ENCODE peak calls at places on chromosome 19, in six cellular contexts. M, B, N, V, I and J are unnamed samples.

GRCh38 chr19:45646345-45646698 is 7.1 kb upstream of the EML2 start:
- DNase-seq in M (no peak), B (no peak), N (no peak), V (no peak), I (no peak), J (no peak)

GRCh38 chr19:52170863-52171320 is 529 bp downstream of the ZNF836 start:
- DNase-seq in M (peak), N (peak), V (no peak), I (peak), B (no peak), J (peak)

GRCh38 chr19:474126-475078 is 13.6 kb upstream of the SHC2 start:
- DNase-seq in I (peak), V (no peak), B (no peak), M (no peak), N (no peak), J (no peak)

GRCh38 chr19:33063356-33064116 is 1.2 kb downstream of the RHPN2 start:
- DNase-seq in M (peak), I (no peak), B (no peak), V (no peak), N (peak), J (peak)

GRCh38 chr19:11446652-11447301 is 11.3 kb downstream of the PRKCSH start:
- DNase-seq in I (peak), N (peak), B (peak), V (no peak), M (peak), J (no peak)

GRCh38 chr19:53927745-53928144 is 18.7 kb downstream of the CACNG7 start:
- DNase-seq in N (peak), V (peak), M (no peak), B (peak), I (no peak), J (no peak)

GRCh38 chr19:44987148-44987675 is 14.1 kb upstream of the RELB start:
- DNase-seq in I (no peak), B (no peak), M (no peak), V (no peak), N (no peak), J (no peak)

GRCh38 chr19:4748589-4748988 is 24.9 kb upstream of the DPP9 start:
- DNase-seq in M (no peak), V (no peak), N (no peak), B (no peak), I (no peak), J (no peak)

GRCh38 chr19:44032001-44032610 is 6.9 kb downstream of the ZNF222 start:
- DNase-seq in M (no peak), V (no peak), B (no peak), I (no peak), N (no peak), J (no peak)

GRCh38 chr19:6058411-6059201 is 51.7 kb downstream of the RFX2 start:
- DNase-seq in I (no peak), M (peak), V (no peak), B (no peak), N (no peak), J (no peak)

GRCh38 chr19:48368942-48369341 is 4.8 kb downstream of the SYNGR4 start:
- DNase-seq in B (no peak), M (peak), I (no peak), V (no peak), N (no peak), J (no peak)

GRCh38 chr19:12937243-12938053 is 961 bp upstream of the CALR start:
- DNase-seq in I (peak), B (no peak), N (peak), M (peak), V (peak), J (no peak)

GRCh38 chr19:53008061-53008778 is 5.5 kb upstream of the ERVV-1 start:
- DNase-seq in I (no peak), M (no peak), B (no peak), V (no peak), N (no peak), J (no peak)

GRCh38 chr19:336067-336614 is 8.5 kb downstream of the MIER2 start:
- DNase-seq in V (no peak), N (no peak), B (no peak), M (no peak), I (no peak), J (no peak)

GRCh38 chr19:46721269-46722003 is 4.5 kb upstream of the PRKD2 start:
- DNase-seq in I (no peak), N (no peak), M (no peak), V (no peak), B (no peak), J (no peak)
- TF ChIP-seq CTCF in I (no peak), N (no peak), M (no peak), V (peak), B (no peak), J (no peak)

DNA sequence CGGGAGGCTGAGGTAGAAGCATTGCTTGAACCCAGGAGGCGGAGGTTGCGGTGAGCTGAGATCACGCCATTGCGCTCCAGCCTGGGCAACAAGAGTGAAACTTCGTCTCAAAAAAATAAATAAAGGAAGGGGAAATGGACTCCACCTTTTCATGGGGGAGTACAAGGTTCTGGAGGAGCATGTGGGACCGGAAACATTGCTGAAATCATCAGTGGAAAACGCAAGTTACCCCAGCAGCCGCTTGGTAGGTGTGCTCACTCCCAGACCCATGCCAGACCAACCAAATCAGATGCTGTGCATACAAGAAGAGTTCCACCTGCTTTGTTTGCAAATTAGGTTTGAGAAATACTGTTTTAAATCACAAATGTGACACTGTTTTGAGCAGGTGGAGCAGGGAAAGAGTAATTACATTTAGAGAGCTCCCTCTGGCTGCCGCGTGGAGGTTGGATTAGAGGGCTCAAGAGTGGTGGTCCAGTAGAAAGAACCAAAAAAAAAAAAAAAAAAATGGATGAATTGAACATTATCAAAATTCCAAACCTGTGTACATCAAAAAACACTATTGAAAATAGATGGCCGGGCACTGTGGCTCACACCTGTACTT is 4.9 kb downstream of the ERICH4 start:
- DNase-seq in B (no peak), V (no peak), M (no peak), I (no peak), N (no peak), J (no peak)
- TF ChIP-seq CTCF in B (no peak), V (no peak), M (no peak), I (no peak), N (peak), J (no peak)

GRCh38 chr19:38792250-38793111 is 3.5 kb downstream of the LGALS7B start:
- DNase-seq in B (peak), I (peak), V (no peak), N (no peak), M (peak), J (peak)
- TF ChIP-seq CTCF in B (no peak), I (peak), V (peak), N (peak), M (peak), J (peak)

GRCh38 chr19:1813197-1813836 is 1.2 kb upstream of the ATP8B3 start:
- DNase-seq in M (no peak), N (no peak), I (no peak), B (no peak), V (no peak), J (no peak)
- TF ChIP-seq CTCF in M (no peak), N (peak), I (no peak), B (peak), V (no peak), J (no peak)

GRCh38 chr19:49486710-49487276 is 615 bp upstream of the RPL13A start:
- DNase-seq in I (no peak), N (no peak), B (no peak), M (no peak), V (no peak), J (no peak)
- TF ChIP-seq CTCF in I (no peak), N (no peak), B (no peak), M (no peak), V (peak), J (peak)

GRCh38 chr19:19662866-19663291 is 597 bp downstream of the ATP13A1 start:
- DNase-seq in I (no peak), M (peak), N (no peak), V (no peak), B (no peak), J (no peak)
- TF ChIP-seq CTCF in I (no peak), M (no peak), N (no peak), V (no peak), B (no peak), J (no peak)

GRCh38 chr19:7328647-7329046 is 20.1 kb upstream of the ARHGEF18 start:
- DNase-seq in V (no peak), B (no peak), M (no peak), I (no peak), N (no peak), J (no peak)
- TF ChIP-seq CTCF in V (no peak), B (peak), M (no peak), I (no peak), N (no peak), J (no peak)

DNA sequence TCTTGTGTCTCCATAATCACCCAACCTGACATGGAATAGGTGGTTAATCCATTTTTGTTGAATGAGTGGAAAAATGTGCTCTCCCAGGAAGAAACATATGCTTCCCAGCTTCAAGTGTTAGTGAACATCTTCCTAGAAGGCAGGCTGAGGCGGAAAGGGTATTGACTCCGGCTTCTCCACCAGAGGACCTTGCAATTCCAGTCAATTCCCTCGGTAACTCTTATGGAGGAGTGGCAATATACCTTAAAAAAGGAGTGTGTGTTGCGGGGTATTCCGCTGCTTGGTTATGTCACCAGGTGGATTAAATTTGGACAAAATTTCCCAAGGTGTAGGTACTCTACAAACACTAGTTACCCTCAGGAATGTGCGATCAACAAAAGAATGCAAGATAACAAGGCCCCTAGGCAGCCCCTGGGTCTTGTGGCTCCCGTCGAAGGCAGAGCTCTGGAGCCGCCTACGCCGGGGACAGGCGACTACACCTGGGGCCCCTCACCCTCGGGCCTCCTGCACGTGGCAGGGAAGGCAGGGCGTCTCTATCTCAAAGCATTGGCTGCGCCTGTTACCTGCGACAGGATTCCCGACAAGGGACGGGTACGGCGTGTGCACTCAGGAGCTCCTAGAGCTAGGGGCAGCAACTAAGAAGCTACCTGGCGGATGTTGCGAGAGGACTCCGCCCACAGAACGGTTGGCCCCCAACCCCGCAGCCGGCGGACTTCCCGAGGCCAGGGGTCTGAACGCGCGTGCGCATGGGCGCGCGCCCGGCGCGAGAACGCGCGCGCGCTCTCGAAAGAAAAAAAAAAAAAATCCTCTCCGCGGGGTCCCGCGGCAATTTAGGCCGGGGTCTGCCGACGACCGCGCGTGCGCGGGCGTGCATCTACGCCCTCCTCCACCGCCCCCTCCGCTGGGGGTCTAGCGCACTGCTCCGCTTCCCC is at the start of gene WDR87:
- DNase-seq in B (peak), N (no peak), I (peak), V (no peak), M (peak), J (peak)
- TF ChIP-seq CTCF in B (no peak), N (no peak), I (no peak), V (peak), M (no peak), J (no peak)

GRCh38 chr19:7925171-7925837 is 631 bp downstream of the CTXN1 start:
- DNase-seq in I (peak), B (peak), V (peak), N (peak), M (peak), J (peak)
- TF ChIP-seq CTCF in I (peak), B (peak), V (peak), N (peak), M (peak), J (peak)

DNA sequence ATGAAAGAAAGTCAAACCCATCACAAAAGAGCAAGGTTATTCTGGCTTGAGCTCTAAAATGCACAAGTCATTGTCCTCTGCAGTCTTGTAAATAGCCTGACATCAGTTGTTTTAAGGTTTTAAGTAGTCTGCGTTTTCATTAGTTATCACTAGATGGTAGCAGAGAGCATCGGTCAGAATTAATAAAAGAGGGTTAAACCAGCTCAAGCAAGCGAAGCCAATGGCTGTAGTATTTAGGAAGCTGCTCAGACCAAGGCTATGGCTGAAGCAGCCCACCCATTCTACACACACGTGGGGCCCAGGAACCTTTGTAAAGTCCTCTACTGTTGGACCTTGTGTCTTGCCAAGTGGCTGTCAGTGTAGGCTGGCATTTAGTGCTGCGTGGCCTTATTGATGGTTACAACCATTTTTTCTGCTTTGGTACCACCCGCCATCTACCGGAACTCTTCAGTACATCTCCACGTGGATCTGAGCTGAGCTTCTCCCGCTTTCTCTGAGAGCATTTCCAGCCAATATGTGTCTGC is 13.3 kb upstream of the ZNF57 start:
- DNase-seq in M (no peak), N (peak), V (peak), B (no peak), I (no peak), J (no peak)
- TF ChIP-seq CTCF in M (peak), N (peak), V (peak), B (peak), I (peak), J (peak)